ENCODE peak calls at places on chromosomes 12 and 14, in ten cellular contexts. G is GM04504; W is T-helper 9 cell; Y is NCI-H2081; I is choroid plexus epithelial cell; D is GM12891; N is stimulated activated CD4-positive, alpha-beta T cell treated with anti-CD3 and anti-CD28 coated beads, TNF-alpha, amount 100 ng/mL, for 48 hours; H is GM12865; B is adrenal gland; T is activated CD4-positive, alpha-beta T cell treated with anti-CD3 and anti-CD28 coated beads, Interleukin-2, amount 50 U/mL, for 1 hour. L is an unnamed sample.

GRCh38 chr14:22007278-22008097 is 333.9 kb upstream of the OR4E1 start:
- DNase-seq in G (no peak), W (no peak), Y (no peak), I (no peak), D (no peak), N (no peak), H (no peak), B (no peak), T (no peak), L (no peak)

GRCh38 chr12:132386926-132387497 is 57.6 kb upstream of the GALNT9 start:
- DNase-seq in G (no peak), W (no peak), Y (no peak), I (no peak), D (no peak), N (no peak), H (no peak), B (no peak), T (no peak), L (no peak)

GRCh38 chr12:43776498-43776897 is 17.7 kb downstream of the IRAK4 start:
- DNase-seq in G (no peak), W (no peak), Y (peak; percentile 13), I (peak; percentile 58), D (peak; percentile 11), N (no peak), H (peak; percentile 36), B (no peak), T (no peak), L (no peak)

GRCh38 chr12:65886996-65887395 is 62.7 kb downstream of the HMGA2 start:
- DNase-seq in G (no peak), W (no peak), Y (no peak), I (no peak), D (no peak), N (no peak), H (no peak), B (no peak), T (no peak), L (no peak)

GRCh38 chr12:116761499-116761898 is 23.4 kb downstream of the RNFT2 start:
- DNase-seq in G (no peak), W (no peak), Y (no peak), I (no peak), D (no peak), N (no peak), H (no peak), B (no peak), T (no peak), L (no peak)

GRCh38 chr12:115697341-115697740 is 580.2 kb downstream of the MED13L start:
- DNase-seq in G (no peak), W (no peak), Y (no peak), I (no peak), D (no peak), N (no peak), H (no peak), B (no peak), T (no peak), L (no peak)

GRCh38 chr12:69648476-69648875 is 37.8 kb upstream of the LRRC10 start:
- DNase-seq in G (peak; percentile 76), W (no peak), Y (no peak), I (peak; percentile 85), D (no peak), N (no peak), H (no peak), B (no peak), T (no peak), L (no peak)

GRCh38 chr12:51695241-51696010 is 104.4 kb downstream of the SCN8A start:
- DNase-seq in G (peak; percentile 26), W (no peak), Y (no peak), I (no peak), D (no peak), N (no peak), H (no peak), B (no peak), T (no peak), L (no peak)

GRCh38 chr14:99769799-99770198 is 23.4 kb upstream of the EML1 start:
- DNase-seq in G (no peak), W (no peak), Y (no peak), I (no peak), D (no peak), N (no peak), H (no peak), B (no peak), T (no peak), L (no peak)

GRCh38 chr14:104395941-104396681 is 183.5 kb upstream of the C14orf180 start:
- DNase-seq in G (no peak), W (no peak), Y (no peak), I (no peak), D (no peak), N (no peak), H (no peak), B (no peak), T (no peak), L (no peak)

GRCh38 chr14:24179961-24180726 is 8.3 kb downstream of the REC8 start:
- DNase-seq in G (peak; percentile 77), W (no peak), Y (no peak), I (peak; percentile 69), D (no peak), N (no peak), H (no peak), B (peak; percentile 81), T (no peak), L (no peak)

GRCh38 chr14:26130690-26131089 is 467.1 kb downstream of the NOVA1 start:
- DNase-seq in G (no peak), W (no peak), Y (no peak), I (no peak), D (no peak), N (no peak), H (no peak), B (no peak), T (no peak), L (no peak)

GRCh38 chr14:60509438-60510253 is 700 bp downstream of the SIX6 start:
- DNase-seq in G (no peak), W (no peak), Y (peak; percentile 53), I (no peak), D (no peak), N (no peak), H (no peak), B (no peak), T (no peak), L (no peak)

GRCh38 chr14:75443203-75443969 is 15.6 kb downstream of the JDP2 start:
- DNase-seq in G (no peak), W (no peak), Y (no peak), I (no peak), D (no peak), N (no peak), H (no peak), B (no peak), T (no peak), L (no peak)

GRCh38 chr12:112381898-112382796 is at the start of gene HECTD4:
- DNase-seq in G (peak; percentile 61), W (peak; percentile 93), Y (peak; percentile 91), I (peak; percentile 84), D (peak; percentile 92), N (peak; percentile 87), H (peak; percentile 92), B (peak; percentile 98), T (peak; percentile 93), L (peak; percentile 65)

GRCh38 chr12:66014818-66015217 is 115.7 kb downstream of the LLPH start:
- DNase-seq in G (peak; percentile 28), W (no peak), Y (no peak), I (peak; percentile 26), D (no peak), N (no peak), H (no peak), B (no peak), T (no peak), L (no peak)

GRCh38 chr12:79569679-79570078 is 121.1 kb downstream of the PAWR start:
- DNase-seq in G (no peak), W (no peak), Y (no peak), I (no peak), D (no peak), N (no peak), H (no peak), B (no peak), T (no peak), L (no peak)

GRCh38 chr12:104063712-104064030 is 660 bp upstream of the HCFC2 start:
- DNase-seq in G (no peak), W (no peak), Y (no peak), I (peak; percentile 68), D (no peak), N (no peak), H (peak; percentile 55), B (no peak), T (no peak), L (no peak)

GRCh38 chr14:73176673-73177072 is 40.4 kb downstream of the PSEN1 start:
- DNase-seq in G (no peak), W (no peak), Y (no peak), I (peak; percentile 28), D (no peak), N (no peak), H (no peak), B (no peak), T (no peak), L (no peak)

GRCh38 chr12:3004655-3005565 is 45.7 kb downstream of the TEAD4 start:
- DNase-seq in G (no peak), W (no peak), Y (no peak), I (no peak), D (peak; percentile 46), N (no peak), H (no peak), B (no peak), T (no peak), L (no peak)

L was measured in Jurkat, Clone E6-1.